ENCODE peak calls at places on chromosomes 11 and 22, in six cellular contexts. A is PC-3, G is left ventricle myocardium inferior, X is endodermal cell, R is fibroblast of lung, F is mammary epithelial cell. K is an unnamed sample.

GRCh38 chr11:48110509-48110766 is 106.2 kb upstream of the OR4B1 start:
- DNase-seq in A (no peak), G (no peak), X (no peak), R (no peak), F (no peak), K (no peak)

GRCh38 chr22:28905433-28905832 is 22.1 kb downstream of the ZNRF3 start:
- DNase-seq in A (no peak), G (no peak), X (no peak), R (no peak), F (no peak), K (no peak)

GRCh38 chr11:59201376-59201775 is 11.4 kb downstream of the MPEG1 start:
- DNase-seq in A (peak), G (no peak), X (peak), R (no peak), F (no peak), K (no peak)

GRCh38 chr22:20205964-20206708 is 55.3 kb upstream of the CCDC188 start:
- DNase-seq in A (peak), G (peak), X (peak), R (peak), F (peak), K (no peak)

GRCh38 chr11:73172992-73173656 is 31.0 kb upstream of the FCHSD2 start:
- DNase-seq in A (no peak), G (no peak), X (no peak), R (no peak), F (no peak), K (no peak)

GRCh38 chr11:17691550-17691949 is 27.8 kb upstream of the MYOD1 start:
- DNase-seq in A (no peak), G (no peak), X (no peak), R (no peak), F (no peak), K (no peak)

GRCh38 chr11:56783448-56784041 is 35.0 kb upstream of the OR9G4 start:
- DNase-seq in A (peak), G (no peak), X (no peak), R (peak), F (peak), K (peak)

GRCh38 chr22:38213319-38214247 is 11.8 kb downstream of the MAFF start:
- DNase-seq in A (no peak), G (no peak), X (no peak), R (no peak), F (no peak), K (no peak)

GRCh38 chr11:66728760-66729385 is at the start of gene SPTBN2:
- DNase-seq in A (peak), G (no peak), X (peak), R (peak), F (no peak), K (no peak)

GRCh38 chr11:1845571-1846452 is 7.0 kb downstream of the TNNI2 start:
- DNase-seq in A (no peak), G (no peak), X (no peak), R (no peak), F (no peak), K (no peak)

GRCh38 chr11:44258190-44258489 is 51.8 kb downstream of the ALX4 start:
- DNase-seq in A (no peak), G (no peak), X (no peak), R (no peak), F (no peak), K (no peak)

GRCh38 chr22:22348127-22348814 is 103.7 kb downstream of the VPREB1 start:
- DNase-seq in A (peak), G (no peak), X (peak), R (no peak), F (no peak), K (no peak)

GRCh38 chr22:46951973-46952372 is 189.5 kb downstream of the TBC1D22A start:
- DNase-seq in A (no peak), G (no peak), X (peak), R (no peak), F (no peak), K (no peak)

GRCh38 chr11:122023614-122024250 is 92.3 kb downstream of the BLID start:
- DNase-seq in A (peak), G (no peak), X (no peak), R (no peak), F (no peak), K (no peak)
- H3K4me3 ChIP-seq in A (no peak), G (no peak), X (no peak), R (no peak), F (no peak), K (no peak)

GRCh38 chr11:118157186-118157895 is 4.7 kb upstream of the SCN4B start:
- DNase-seq in A (no peak), G (no peak), X (no peak), R (no peak), F (no peak), K (no peak)
- H3K4me3 ChIP-seq in A (no peak), G (peak), X (no peak), R (no peak), F (no peak), K (no peak)

GRCh38 chr22:30324008-30324730 is 2.6 kb downstream of the TBC1D10A start:
- DNase-seq in A (no peak), G (no peak), X (no peak), R (peak), F (no peak), K (no peak)
- H3K4me3 ChIP-seq in A (no peak), G (peak), X (no peak), R (peak), F (no peak), K (peak)

GRCh38 chr11:26992031-26992541 is 1.8 kb upstream of the FIBIN start:
- DNase-seq in A (no peak), G (no peak), X (no peak), R (peak), F (peak), K (peak)
- H3K4me3 ChIP-seq in A (no peak), G (no peak), X (no peak), R (no peak), F (no peak), K (no peak)

DNA sequence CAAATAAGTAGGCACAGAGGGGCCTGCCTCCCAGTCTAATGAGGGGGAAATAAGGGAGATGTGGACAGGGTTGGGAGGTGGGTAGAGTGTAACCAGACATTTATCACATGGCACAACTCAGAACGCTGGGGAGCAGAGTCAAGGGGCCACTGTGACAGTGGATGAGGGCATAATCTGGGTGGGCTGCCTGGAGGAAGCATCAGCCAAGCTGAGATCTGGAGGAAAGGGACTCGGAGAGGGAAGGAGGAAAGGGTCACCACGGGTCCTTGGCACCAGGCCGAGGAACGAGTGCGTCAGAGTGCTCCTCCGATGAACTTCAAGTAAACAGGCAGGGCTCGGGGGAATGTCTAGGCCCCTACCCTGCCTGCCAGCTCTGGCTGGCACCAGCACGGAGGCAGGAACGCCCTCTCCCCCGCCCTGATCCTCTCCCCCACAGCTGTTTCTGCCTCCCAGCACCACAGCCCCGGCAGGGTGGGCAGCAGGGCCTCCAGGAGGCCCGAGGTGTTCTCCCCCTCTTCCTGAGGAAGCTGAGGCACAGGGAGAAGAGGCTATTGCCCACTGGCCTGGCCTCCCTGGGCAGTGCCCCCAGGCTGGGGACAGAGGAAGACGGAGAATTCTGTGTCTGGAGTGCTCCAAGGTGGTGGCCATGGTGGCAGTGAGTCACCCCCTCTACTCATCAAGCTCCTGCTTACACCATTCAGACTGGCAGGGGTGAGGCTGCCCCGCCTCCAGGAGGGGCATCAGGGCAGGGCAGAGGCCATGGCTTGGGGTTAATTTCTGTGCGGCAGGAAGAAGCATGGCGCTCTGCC is 4.2 kb downstream of the ALDH3B1 start:
- DNase-seq in A (peak), G (no peak), X (no peak), R (peak), F (peak), K (no peak)
- H3K4me3 ChIP-seq in A (peak), G (no peak), X (no peak), R (peak), F (peak), K (no peak)

GRCh38 chr11:64642876-64643257 is 51.8 kb downstream of the SLC22A12 start:
- DNase-seq in A (no peak), G (no peak), X (no peak), R (no peak), F (no peak), K (no peak)
- H3K4me3 ChIP-seq in A (no peak), G (peak), X (no peak), R (no peak), F (no peak), K (no peak)

GRCh38 chr22:39308614-39309363 is 10.6 kb downstream of the RPL3 start:
- DNase-seq in A (peak), G (no peak), X (peak), R (peak), F (peak), K (peak)
- H3K4me3 ChIP-seq in A (peak), G (peak), X (no peak), R (peak), F (peak), K (peak)

GRCh38 chr11:74592441-74593362 is at the start of gene POLD3:
- DNase-seq in A (peak), G (peak), X (peak), R (peak), F (peak), K (peak)

GRCh38 chr11:74593463-74593862 is 1.1 kb downstream of the POLD3 start:
- DNase-seq in A (no peak), G (no peak), X (no peak), R (no peak), F (no peak), K (no peak)

DNA sequence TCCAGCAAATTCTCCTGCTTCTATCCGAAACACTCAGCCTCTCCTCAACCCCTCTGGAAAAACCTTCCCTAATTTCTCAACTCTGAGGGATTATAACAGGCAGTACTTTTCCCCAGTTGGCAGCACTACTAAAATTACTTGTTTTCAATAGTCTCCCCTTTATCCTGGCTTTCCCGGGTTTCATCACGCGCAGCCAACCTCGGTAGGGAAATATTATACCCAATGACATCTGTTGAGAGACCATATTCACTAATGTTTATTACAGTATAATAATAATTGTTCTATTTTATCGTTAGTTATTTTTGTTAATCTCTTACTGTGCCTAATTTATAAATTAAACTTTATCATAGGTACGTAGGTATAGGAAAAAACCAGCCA is 330 bp upstream of the POLD3 start:
- DNase-seq in A (no peak), G (no peak), X (no peak), R (no peak), F (no peak), K (no peak)
- H3K4me3 ChIP-seq in A (peak), G (peak), X (peak), R (peak), F (peak), K (peak)

K was measured in AG04449.